ENCODE peak calls at places on chromosomes 6 and 20, in nine cellular contexts. B, N, M, C, E, A, L, G and D are unnamed samples.

GRCh38 chr20:56430471-56430870 is 18.4 kb downstream of the CASS4 start:
- DNase-seq in M (no peak), G (no peak), E (no peak), N (no peak), L (no peak), A (no peak), C (no peak), B (no peak), D (no peak)

GRCh38 chr6:137498488-137499219 is 4.5 kb upstream of the OLIG3 start:
- DNase-seq in G (no peak), N (no peak), L (no peak), C (no peak), E (no peak), M (no peak), A (no peak), B (no peak), D (no peak)

GRCh38 chr6:168192195-168192900 is 113.3 kb upstream of the FRMD1 start:
- DNase-seq in B (no peak), L (no peak), M (peak; percentile 32), C (no peak), N (no peak), A (no peak), E (no peak), G (no peak), D (no peak)

GRCh38 chr20:45892828-45893500 is 1.8 kb downstream of the CTSA start:
- DNase-seq in M (no peak), B (no peak), C (no peak), A (no peak), E (no peak), G (no peak), N (no peak), L (no peak), D (no peak)

GRCh38 chr6:40545954-40546353 is 41.2 kb downstream of the LRFN2 start:
- DNase-seq in B (no peak), C (no peak), E (no peak), G (peak; percentile 47), L (no peak), M (no peak), N (no peak), A (no peak), D (no peak)

GRCh38 chr20:24134284-24134683 is 145.7 kb upstream of the GGTLC1 start:
- DNase-seq in N (no peak), M (no peak), C (peak; percentile 94), A (no peak), B (no peak), L (no peak), E (no peak), G (no peak), D (no peak)

GRCh38 chr20:3315110-3315509 is 76.1 kb upstream of the SLC4A11 start:
- DNase-seq in B (no peak), C (no peak), E (no peak), G (no peak), L (no peak), A (no peak), M (no peak), N (no peak), D (no peak)

GRCh38 chr20:33023439-33024262 is 7.8 kb upstream of the BPIFB6 start:
- DNase-seq in B (no peak), E (no peak), C (no peak), M (no peak), A (no peak), N (no peak), G (no peak), L (no peak), D (no peak)

GRCh38 chr6:14921170-14921569 is 324.7 kb upstream of the JARID2 start:
- DNase-seq in B (no peak), G (peak; percentile 76), A (no peak), C (no peak), E (peak; percentile 72), M (peak; percentile 85), N (no peak), L (no peak), D (no peak)

GRCh38 chr6:5260111-5260620 is 584 bp downstream of the LYRM4 start:
- DNase-seq in N (peak; percentile 52), M (peak; percentile 50), B (peak; percentile 63), E (peak; percentile 63), G (peak; percentile 44), A (peak; percentile 62), C (peak; percentile 66), L (peak; percentile 48), D (peak; percentile 74)

GRCh38 chr6:161101517-161101916 is 109.9 kb downstream of the MAP3K4 start:
- DNase-seq in A (no peak), L (peak; percentile 11), N (no peak), E (no peak), B (no peak), G (peak; percentile 11), C (no peak), M (no peak), D (no peak)

GRCh38 chr20:14219801-14220461 is 117.5 kb downstream of the FLRT3 start:
- DNase-seq in G (no peak), A (no peak), L (no peak), N (no peak), C (peak; percentile 84), B (no peak), M (peak; percentile 71), E (no peak), D (no peak)

GRCh38 chr6:145844933-145845531 is 30.4 kb upstream of the FBXO30 start:
- DNase-seq in E (no peak), G (no peak), A (no peak), B (no peak), M (no peak), C (no peak), L (no peak), N (no peak), D (no peak)

GRCh38 chr6:15474196-15474595 is 188.6 kb downstream of the DTNBP1 start:
- DNase-seq in E (no peak), L (no peak), C (peak; percentile 79), B (peak; percentile 66), A (no peak), N (no peak), G (no peak), M (no peak), D (no peak)